ENCODE peak calls at places on chromosomes 5 and 9, in seven cellular contexts. I, G, C, X, Q, S and A are unnamed samples.

GRCh38 chr5:103669615-103670014 is 107.0 kb upstream of the NUDT12 start:
- DNase-seq in S (no peak), X (no peak), I (no peak), Q (no peak), C (no peak), G (no peak), A (no peak)

GRCh38 chr9:977361-978116 is 1.1 kb downstream of the DMRT3 start:
- DNase-seq in I (no peak), X (no peak), Q (no peak), G (no peak), C (no peak), S (no peak), A (peak; percentile 30)

GRCh38 chr5:14143843-14144585 is 872 bp downstream of the TRIO start:
- DNase-seq in I (peak; percentile 74), Q (peak; percentile 65), X (peak; percentile 44), G (peak; percentile 72), S (peak; percentile 23), C (no peak), A (peak; percentile 52)

GRCh38 chr5:11888221-11888620 is 16.0 kb downstream of the CTNND2 start:
- DNase-seq in C (no peak), X (no peak), S (no peak), Q (no peak), I (no peak), G (no peak), A (no peak)

GRCh38 chr9:107548298-107549142 is 59.0 kb upstream of the KLF4 start:
- DNase-seq in S (peak; percentile 89), I (peak; percentile 97), Q (no peak), G (peak; percentile 57), X (no peak), C (peak; percentile 59), A (no peak)

GRCh38 chr9:33698267-33698666 is 97.1 kb upstream of the PRSS3 start:
- DNase-seq in Q (no peak), C (no peak), S (peak; percentile 58), G (no peak), I (no peak), X (no peak), A (no peak)

GRCh38 chr5:61599370-61600140 is 267.5 kb downstream of the ZSWIM6 start:
- DNase-seq in Q (no peak), X (no peak), C (no peak), S (peak; percentile 71), G (peak; percentile 47), I (peak; percentile 24), A (no peak)

GRCh38 chr5:43152946-43153345 is 32.2 kb downstream of the ZNF131 start:
- DNase-seq in G (no peak), X (no peak), S (no peak), I (peak; percentile 80), C (no peak), Q (no peak), A (no peak)

GRCh38 chr5:59757442-59757841 is 136.1 kb downstream of the PDE4D start:
- DNase-seq in Q (no peak), C (no peak), I (peak; percentile 14), G (no peak), X (no peak), S (peak; percentile 34), A (peak; percentile 23)

GRCh38 chr5:17359451-17359965 is 138.5 kb upstream of the TAF11L2 start:
- DNase-seq in S (no peak), G (peak; percentile 65), I (peak; percentile 88), Q (no peak), X (no peak), C (no peak), A (no peak)

DNA sequence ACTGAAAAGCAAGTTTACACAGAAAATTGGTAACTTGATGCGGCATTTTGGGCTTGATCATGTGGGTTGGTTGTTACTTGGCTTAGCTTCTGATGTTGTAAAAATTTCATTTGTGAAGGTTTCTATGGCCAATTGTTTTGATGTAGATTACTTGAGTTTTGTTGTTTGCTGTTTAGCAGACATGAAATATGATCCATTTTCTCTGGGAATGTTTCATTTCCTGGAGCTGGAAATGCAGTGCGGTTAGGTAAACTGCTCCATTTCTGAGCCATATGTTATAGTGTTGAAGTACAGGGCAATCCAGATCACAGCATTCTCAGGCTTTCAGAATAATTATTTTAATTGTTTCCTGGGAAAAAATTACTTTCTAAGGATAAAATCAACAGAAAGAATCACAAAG is 396.9 kb downstream of the ENC1 start:
- DNase-seq in S (peak; percentile 73), X (no peak), G (no peak), I (no peak), C (no peak), Q (no peak), A (no peak)
- TF ChIP-seq EZH2phosphoT487 in S (no peak), X (no peak), G (no peak), I (no peak), C (no peak), Q (no peak), A (no peak)

DNA sequence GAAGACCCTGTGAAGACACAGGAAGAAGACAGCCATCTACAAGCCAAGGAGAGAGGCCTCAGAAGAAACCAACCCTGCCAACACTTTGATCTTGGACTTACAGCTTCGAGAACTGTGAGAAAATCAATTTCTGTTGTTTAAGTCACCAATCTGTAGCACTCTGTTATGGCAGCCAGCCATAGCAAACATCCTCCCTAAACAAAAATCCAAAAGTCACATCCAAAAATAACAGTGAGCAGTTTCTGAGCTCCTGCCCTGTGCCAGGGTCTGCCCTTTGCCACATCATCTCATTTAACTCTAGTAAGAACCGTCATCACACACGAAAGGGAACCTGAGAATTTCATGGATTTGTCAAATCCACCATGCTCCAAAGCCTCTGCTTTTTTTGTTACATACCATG is 118.8 kb downstream of the TRIM36 start:
- DNase-seq in Q (no peak), C (no peak), S (no peak), X (no peak), G (no peak), I (no peak), A (no peak)
- H3K27ac ChIP-seq in Q (no peak overlapping the region), C (no peak overlapping the region), S (no peak overlapping the region), X (no peak overlapping the region), G (no peak overlapping the region), I (no peak overlapping the region), A (no peak overlapping the region)

GRCh38 chr5:87997662-87998061 is 271.0 kb downstream of the TMEM161B start:
- DNase-seq in G (no peak), Q (no peak), C (no peak), I (no peak), S (no peak), X (no peak), A (no peak)

GRCh38 chr5:88000877-88001276 is 267.8 kb downstream of the TMEM161B start:
- DNase-seq in I (no peak), G (no peak), C (no peak), S (no peak), Q (no peak), X (no peak), A (no peak)
- TF ChIP-seq EZH2phosphoT487 in I (no peak), G (no peak), C (no peak), S (no peak), Q (no peak), X (no peak), A (no peak)

DNA sequence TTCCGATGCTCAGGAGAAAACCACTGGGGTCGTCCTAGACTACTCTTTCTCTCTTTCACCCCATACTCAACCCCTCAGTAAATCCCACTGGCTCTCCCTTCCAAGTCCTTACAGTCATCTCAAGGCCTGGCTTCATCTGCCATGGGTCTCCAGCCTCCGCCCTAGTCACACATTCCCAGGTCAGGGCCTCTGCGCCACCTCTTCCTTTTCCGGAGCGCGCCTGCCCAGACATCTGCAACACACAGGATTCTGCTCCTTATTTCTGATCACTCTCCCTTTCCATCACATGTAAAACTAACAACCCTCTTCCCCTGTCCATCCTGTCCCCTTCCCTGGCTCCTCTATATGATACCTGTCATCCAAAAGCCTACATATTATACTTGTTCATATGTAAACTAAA is 39.8 kb downstream of the RAPGEF1 start:
- DNase-seq in C (no peak), Q (no peak), S (no peak), X (no peak), G (no peak), I (no peak), A (no peak)
- H3K27ac ChIP-seq in C (no peak overlapping the region), Q (no peak overlapping the region), S (no peak overlapping the region), X (no peak overlapping the region), G (no peak overlapping the region), I (no peak overlapping the region), A (no peak overlapping the region)

DNA sequence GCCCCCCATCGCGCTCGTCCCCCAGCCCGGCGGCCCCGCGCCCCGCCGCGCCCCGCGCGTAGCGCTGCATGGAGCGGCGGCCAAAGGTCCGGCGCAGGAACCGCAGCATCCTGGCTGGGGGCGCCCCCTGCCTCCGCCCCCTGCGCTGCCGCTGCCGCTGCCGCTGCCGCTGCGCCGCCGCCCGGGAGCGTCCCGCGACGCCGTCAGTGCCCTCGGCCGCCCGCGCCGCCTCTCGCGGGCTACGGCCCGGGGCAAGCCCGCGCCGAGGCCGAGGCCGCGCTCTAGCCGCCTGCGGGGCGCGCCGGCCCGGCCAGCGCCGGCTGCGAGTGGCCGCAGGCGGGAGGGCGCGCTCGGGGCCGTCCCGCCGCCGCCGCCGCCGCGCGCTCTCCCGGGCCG is 523 bp downstream of the EPB41L4B start:
- DNase-seq in X (no peak), S (peak; percentile 32), G (peak; percentile 76), I (peak; percentile 54), C (no peak), Q (peak; percentile 68), A (peak; percentile 46)
- TF ChIP-seq EZH2phosphoT487 in X (no peak), S (no peak), G (no peak), I (no peak), C (no peak), Q (no peak), A (no peak)

GRCh38 chr9:129322641-129323375 is 144.7 kb upstream of the IER5L start:
- DNase-seq in G (no peak), C (no peak), S (no peak), X (no peak), I (no peak), Q (no peak), A (no peak)
- H3K27ac ChIP-seq in G (no peak overlapping the region), C (no peak overlapping the region), S (no peak overlapping the region), X (no peak overlapping the region), I (no peak overlapping the region), Q (no peak overlapping the region), A (no peak overlapping the region)